ENCODE peak calls at places on chromosome 15, in six cellular contexts. F is activated CD4-positive, alpha-beta T cell treated with anti-CD3 and anti-CD28 coated beads for 24 hours; O is GM04504; A is A673; K is A549; B is fibroblast of pulmonary artery. I is an unnamed sample.

GRCh38 chr15:85500729-85501128 is 120.3 kb downstream of the AKAP13 start:
- DNase-seq in A (no peak), F (no peak), B (peak; percentile 76), O (no peak), K (no peak), I (no peak)

GRCh38 chr15:29612096-29612495 is 210.2 kb downstream of the TJP1 start:
- DNase-seq in K (no peak), B (peak; percentile 98), O (peak; percentile 40), F (no peak), A (peak; percentile 76), I (no peak)

GRCh38 chr15:61871926-61872522 is 188.2 kb downstream of the VPS13C start:
- DNase-seq in K (peak; percentile 32), A (peak; percentile 43), B (peak; percentile 51), F (no peak), O (peak; percentile 7), I (peak; percentile 19)

GRCh38 chr15:52288051-52288942 is 7.3 kb downstream of the MYO5C start:
- DNase-seq in O (no peak), B (peak; percentile 11), F (no peak), A (no peak), K (peak; percentile 97), I (no peak)

GRCh38 chr15:22224241-22224671 is 143.9 kb downstream of the OR4M2 start:
- DNase-seq in K (peak; percentile 78), A (no peak), O (no peak), B (no peak), F (no peak), I (no peak)

GRCh38 chr15:87753539-87753938 is 503.0 kb downstream of the NTRK3 start:
- DNase-seq in A (no peak), F (no peak), B (no peak), O (no peak), K (peak; percentile 22), I (no peak)

GRCh38 chr15:99682455-99682854 is 50.8 kb downstream of the LYSMD4 start:
- DNase-seq in A (peak; percentile 82), B (peak; percentile 93), O (peak; percentile 62), K (peak; percentile 19), F (no peak), I (peak; percentile 37)

GRCh38 chr15:63456253-63456652 is 48.1 kb upstream of the USP3 start:
- DNase-seq in O (no peak), B (no peak), F (no peak), A (no peak), K (no peak), I (peak; percentile 20)

GRCh38 chr15:33226559-33227181 is 32.2 kb upstream of the FMN1 start:
- DNase-seq in B (no peak), A (peak; percentile 80), O (no peak), K (peak; percentile 85), F (peak; percentile 22), I (peak; percentile 14)

GRCh38 chr15:96181873-96182301 is 148.6 kb upstream of the NR2F2 start:
- DNase-seq in K (no peak), F (no peak), B (peak; percentile 90), A (peak; percentile 23), O (peak; percentile 84), I (peak; percentile 99)

GRCh38 chr15:61115679-61116078 is 113.4 kb downstream of the RORA start:
- DNase-seq in K (no peak), B (no peak), F (no peak), A (peak; percentile 14), O (no peak), I (no peak)

GRCh38 chr15:47194718-47195117 is 522.6 kb upstream of the SEMA6D start:
- DNase-seq in B (peak; percentile 63), A (peak; percentile 68), F (no peak), K (peak; percentile 10), O (no peak), I (peak; percentile 49)